ENCODE peak calls at places on chromosomes 7 and 10, in six cellular contexts. One of them, this sample, is unnamed. For H3K36me3, the result is how much of the 10 kb centered on the place peaks cover.

GRCh38 chr10:109941193-109941872 is 18.0 kb upstream of the XPNPEP1 start:
- DNase-seq in adipocyte: no peak
- DNase-seq in brain microvascular endothelial cell: no peak
- DNase-seq in GM23338: peak
- DNase-seq in fibroblast of lung: no peak
- DNase-seq in vagina: no peak
- DNase-seq in this sample: no peak

GRCh38 chr7:55367283-55367840 is 2.2 kb downstream of the LANCL2 start:
- DNase-seq in vagina: no peak
- DNase-seq in GM23338: no peak
- DNase-seq in fibroblast of lung: no peak
- DNase-seq in brain microvascular endothelial cell: no peak
- DNase-seq in adipocyte: no peak
- DNase-seq in this sample: no peak

GRCh38 chr10:48694371-48695030 is 9.8 kb downstream of the WDFY4 start:
- DNase-seq in GM23338: no peak
- DNase-seq in vagina: peak
- DNase-seq in adipocyte: no peak
- DNase-seq in fibroblast of lung: no peak
- DNase-seq in brain microvascular endothelial cell: no peak
- DNase-seq in this sample: no peak

GRCh38 chr7:11332186-11332864 is 358.7 kb downstream of the PHF14 start:
- DNase-seq in fibroblast of lung: no peak
- DNase-seq in vagina: no peak
- DNase-seq in brain microvascular endothelial cell: no peak
- DNase-seq in GM23338: no peak
- DNase-seq in adipocyte: no peak
- DNase-seq in this sample: no peak

GRCh38 chr7:149766215-149766614 is 7.2 kb downstream of the ZNF467 start:
- DNase-seq in fibroblast of lung: no peak
- DNase-seq in GM23338: peak
- DNase-seq in adipocyte: no peak
- DNase-seq in vagina: no peak
- DNase-seq in brain microvascular endothelial cell: no peak
- DNase-seq in this sample: no peak

GRCh38 chr10:102230264-102230860 is 4.3 kb downstream of the ELOVL3 start:
- DNase-seq in adipocyte: peak
- DNase-seq in vagina: no peak
- DNase-seq in fibroblast of lung: peak
- DNase-seq in brain microvascular endothelial cell: peak
- DNase-seq in GM23338: peak
- DNase-seq in this sample: peak

GRCh38 chr7:28070311-28071055 is 110.1 kb downstream of the JAZF1 start:
- DNase-seq in fibroblast of lung: no peak
- DNase-seq in vagina: no peak
- DNase-seq in adipocyte: peak
- DNase-seq in GM23338: no peak
- DNase-seq in brain microvascular endothelial cell: no peak
- DNase-seq in this sample: no peak

GRCh38 chr7:2272031-2272430 is 30.0 kb downstream of the NUDT1 start:
- DNase-seq in fibroblast of lung: no peak
- DNase-seq in adipocyte: no peak
- DNase-seq in vagina: no peak
- DNase-seq in brain microvascular endothelial cell: no peak
- DNase-seq in GM23338: no peak
- DNase-seq in this sample: no peak

GRCh38 chr7:112116894-112117293 is 89.3 kb downstream of the DOCK4 start:
- DNase-seq in brain microvascular endothelial cell: no peak
- DNase-seq in vagina: no peak
- DNase-seq in GM23338: no peak
- DNase-seq in fibroblast of lung: no peak
- DNase-seq in adipocyte: no peak
- DNase-seq in this sample: no peak

GRCh38 chr10:15279236-15279635 is 91.9 kb downstream of the FAM171A1 start:
- DNase-seq in adipocyte: no peak
- DNase-seq in vagina: no peak
- DNase-seq in brain microvascular endothelial cell: no peak
- DNase-seq in GM23338: no peak
- DNase-seq in fibroblast of lung: no peak
- DNase-seq in this sample: no peak

GRCh38 chr7:33979807-33980355 is 74.5 kb downstream of the BMPER start:
- DNase-seq in vagina: no peak
- DNase-seq in fibroblast of lung: peak
- DNase-seq in brain microvascular endothelial cell: peak
- DNase-seq in GM23338: no peak
- DNase-seq in adipocyte: peak
- DNase-seq in this sample: peak

GRCh38 chr10:69640196-69640980 is 10.3 kb downstream of the FAM241B start:
- DNase-seq in vagina: no peak
- DNase-seq in brain microvascular endothelial cell: no peak
- DNase-seq in fibroblast of lung: no peak
- DNase-seq in GM23338: no peak
- DNase-seq in adipocyte: peak
- DNase-seq in this sample: peak

GRCh38 chr10:29392376-29393021 is 103.6 kb downstream of the LYZL1 start:
- DNase-seq in adipocyte: peak
- DNase-seq in GM23338: peak
- DNase-seq in brain microvascular endothelial cell: peak
- DNase-seq in fibroblast of lung: peak
- DNase-seq in vagina: no peak
- DNase-seq in this sample: peak

GRCh38 chr10:14328881-14329280 is 1.8 kb downstream of the FRMD4A start:
- DNase-seq in brain microvascular endothelial cell: no peak
- DNase-seq in vagina: no peak
- DNase-seq in fibroblast of lung: no peak
- DNase-seq in GM23338: no peak
- DNase-seq in adipocyte: no peak
- DNase-seq in this sample: no peak

GRCh38 chr10:131089150-131089549 is 222.4 kb downstream of the TCERG1L start:
- DNase-seq in vagina: no peak
- DNase-seq in fibroblast of lung: no peak
- DNase-seq in adipocyte: no peak
- DNase-seq in brain microvascular endothelial cell: no peak
- DNase-seq in GM23338: no peak
- DNase-seq in this sample: no peak

GRCh38 chr7:107693396-107693795 is 32.8 kb downstream of the SLC26A4 start:
- DNase-seq in vagina: no peak
- DNase-seq in fibroblast of lung: no peak
- DNase-seq in brain microvascular endothelial cell: peak
- DNase-seq in GM23338: no peak
- DNase-seq in adipocyte: no peak
- DNase-seq in this sample: no peak

DNA sequence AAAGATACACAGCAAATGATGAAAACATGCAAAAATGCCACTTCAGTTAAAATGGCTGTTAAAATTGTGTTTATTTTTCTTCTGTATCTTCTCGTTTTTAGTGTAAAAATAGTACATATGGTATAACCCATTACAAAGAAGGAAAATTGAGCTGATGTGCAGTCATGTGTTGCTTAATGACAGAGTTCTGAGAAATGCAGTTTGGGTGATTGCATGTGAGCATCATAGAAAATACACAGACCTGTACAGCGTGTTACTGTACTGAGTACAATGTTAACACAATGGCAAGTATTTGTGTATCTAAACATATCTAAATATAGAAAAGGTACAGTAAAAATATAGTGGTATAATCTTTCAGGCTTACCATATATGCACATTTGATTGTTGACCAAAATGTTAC is 7.3 kb downstream of the DMTF1 start:
- DNase-seq in brain microvascular endothelial cell: no peak
- DNase-seq in fibroblast of lung: no peak
- DNase-seq in adipocyte: no peak
- DNase-seq in GM23338: no peak
- DNase-seq in vagina: no peak
- DNase-seq in this sample: no peak
- H3K36me3 ChIP-seq in brain microvascular endothelial cell: under half
- H3K36me3 ChIP-seq in fibroblast of lung: under half
- H3K36me3 ChIP-seq in adipocyte: under half
- H3K36me3 ChIP-seq in GM23338: under half
- H3K36me3 ChIP-seq in vagina: under half
- H3K36me3 ChIP-seq in this sample: under half

DNA sequence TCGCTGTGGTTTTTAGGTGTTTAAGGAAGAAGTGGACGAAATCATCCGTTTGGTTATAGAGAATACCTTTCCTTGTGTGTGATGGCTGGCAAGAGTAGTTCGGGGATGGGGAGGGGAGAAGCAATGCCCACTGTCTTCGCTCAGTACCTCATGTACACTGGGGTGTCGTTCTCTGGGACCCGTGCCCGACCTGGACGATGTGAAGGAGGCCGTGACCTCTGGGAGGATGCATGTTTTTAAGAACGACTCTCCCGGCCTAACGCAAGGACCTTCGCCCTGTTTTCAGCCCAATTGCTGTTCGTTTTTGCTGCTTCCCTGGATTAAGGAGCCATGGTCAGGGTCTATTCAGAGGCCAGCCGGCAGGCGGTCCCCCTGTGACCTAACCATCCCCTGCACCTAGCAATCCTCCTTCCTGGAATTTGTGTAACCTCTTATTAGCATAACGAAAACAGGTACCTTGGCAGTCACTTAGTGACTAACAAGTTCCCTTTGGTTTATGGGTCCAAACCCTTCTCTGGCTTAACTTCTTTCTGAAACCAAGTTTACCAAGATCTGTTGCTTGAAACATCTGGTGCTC is 1.3 kb downstream of the NFE2L3 start:
- DNase-seq in vagina: no peak
- DNase-seq in GM23338: peak
- DNase-seq in adipocyte: no peak
- DNase-seq in brain microvascular endothelial cell: no peak
- DNase-seq in fibroblast of lung: no peak
- DNase-seq in this sample: no peak
- H3K4me3 ChIP-seq in vagina: peak
- H3K4me3 ChIP-seq in GM23338: peak
- H3K4me3 ChIP-seq in adipocyte: no peak
- H3K4me3 ChIP-seq in brain microvascular endothelial cell: peak
- H3K4me3 ChIP-seq in fibroblast of lung: peak
- H3K4me3 ChIP-seq in this sample: peak

GRCh38 chr7:43884617-43885016 is 15.3 kb upstream of the MRPS24 start:
- DNase-seq in vagina: no peak
- DNase-seq in brain microvascular endothelial cell: no peak
- DNase-seq in fibroblast of lung: no peak
- DNase-seq in adipocyte: no peak
- DNase-seq in GM23338: no peak
- DNase-seq in this sample: no peak
- H3K36me3 ChIP-seq in vagina: under half
- H3K36me3 ChIP-seq in brain microvascular endothelial cell: under half
- H3K36me3 ChIP-seq in fibroblast of lung: under half
- H3K36me3 ChIP-seq in adipocyte: half or more
- H3K36me3 ChIP-seq in GM23338: under half
- H3K36me3 ChIP-seq in this sample: under half

GRCh38 chr7:94656925-94657731 is 1.2 kb upstream of the SGCE start:
- DNase-seq in adipocyte: peak
- DNase-seq in GM23338: peak
- DNase-seq in brain microvascular endothelial cell: peak
- DNase-seq in fibroblast of lung: peak
- DNase-seq in vagina: no peak
- DNase-seq in this sample: peak

GRCh38 chr7:94656658-94656924 is 658 bp upstream of the SGCE start:
- DNase-seq in GM23338: no peak
- DNase-seq in fibroblast of lung: no peak
- DNase-seq in adipocyte: no peak
- DNase-seq in brain microvascular endothelial cell: no peak
- DNase-seq in vagina: no peak
- DNase-seq in this sample: no peak

GRCh38 chr7:94655884-94656657 is at the start of gene SGCE:
- DNase-seq in fibroblast of lung: peak
- DNase-seq in GM23338: peak
- DNase-seq in brain microvascular endothelial cell: peak
- DNase-seq in vagina: no peak
- DNase-seq in adipocyte: peak
- DNase-seq in this sample: peak

GRCh38 chr7:94660006-94660405 is 4.1 kb upstream of the SGCE start:
- DNase-seq in brain microvascular endothelial cell: no peak
- DNase-seq in vagina: no peak
- DNase-seq in adipocyte: no peak
- DNase-seq in fibroblast of lung: no peak
- DNase-seq in GM23338: no peak
- DNase-seq in this sample: no peak

DNA sequence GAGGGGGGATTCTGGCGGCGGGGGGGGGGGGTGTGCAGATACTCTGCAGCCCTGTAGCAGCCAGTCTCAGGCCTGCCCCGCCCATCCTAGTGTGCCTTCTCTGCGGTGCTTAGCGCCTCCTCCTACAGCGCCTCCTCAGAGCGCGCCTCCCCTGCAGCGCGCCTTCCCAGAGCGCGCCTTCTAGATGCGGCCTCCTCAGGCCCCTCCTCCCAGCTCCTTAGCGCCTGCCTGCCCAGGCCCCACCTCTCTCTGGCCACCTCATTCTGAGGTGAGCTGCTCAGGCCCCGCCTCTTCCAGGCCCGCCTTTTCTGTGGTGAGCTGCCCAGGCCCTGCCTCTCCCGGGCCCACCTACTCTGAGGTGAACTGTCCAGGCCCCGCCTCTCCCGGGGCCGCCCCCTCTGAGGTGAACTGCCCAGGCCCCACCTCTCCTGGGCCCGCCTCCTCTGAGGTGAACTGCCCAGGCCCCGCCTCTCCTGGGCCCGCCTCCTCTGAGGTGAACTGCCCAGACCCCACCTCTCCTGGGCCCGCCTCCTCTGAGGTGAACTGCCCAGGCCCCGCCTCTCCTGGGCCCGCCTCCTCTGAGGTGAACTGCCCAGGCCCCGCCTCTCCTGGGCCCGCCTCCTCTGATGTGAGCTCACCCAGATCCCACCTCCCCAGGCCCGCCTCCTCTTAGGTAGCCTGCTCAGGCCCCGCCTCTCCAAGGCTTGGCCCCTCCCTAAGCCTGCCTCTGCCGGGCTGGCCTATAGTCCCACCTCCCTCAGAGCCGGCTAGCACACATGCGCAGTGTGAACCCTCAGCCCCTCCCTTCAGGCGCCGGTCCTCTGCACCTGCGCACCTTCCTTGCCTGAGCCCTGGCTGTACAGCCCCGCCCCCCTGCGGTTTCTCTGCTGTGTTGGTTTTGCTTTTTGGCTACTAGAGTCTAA is 2.1 kb upstream of the SGCE start:
- DNase-seq in vagina: no peak
- DNase-seq in brain microvascular endothelial cell: peak
- DNase-seq in fibroblast of lung: peak
- DNase-seq in GM23338: peak
- DNase-seq in adipocyte: peak
- DNase-seq in this sample: peak
- H3K4me3 ChIP-seq in vagina: peak
- H3K4me3 ChIP-seq in brain microvascular endothelial cell: peak
- H3K4me3 ChIP-seq in fibroblast of lung: peak
- H3K4me3 ChIP-seq in GM23338: peak
- H3K4me3 ChIP-seq in adipocyte: peak
- H3K4me3 ChIP-seq in this sample: peak

GRCh38 chr10:34001087-34001580 is 666.7 kb upstream of the NRP1 start:
- DNase-seq in vagina: no peak
- DNase-seq in fibroblast of lung: peak
- DNase-seq in brain microvascular endothelial cell: peak
- DNase-seq in GM23338: no peak
- DNase-seq in adipocyte: no peak
- DNase-seq in this sample: peak
- H3K36me3 ChIP-seq in vagina: under half
- H3K36me3 ChIP-seq in fibroblast of lung: under half
- H3K36me3 ChIP-seq in brain microvascular endothelial cell: under half
- H3K36me3 ChIP-seq in GM23338: under half
- H3K36me3 ChIP-seq in adipocyte: under half
- H3K36me3 ChIP-seq in this sample: under half

This sample was measured in bronchial epithelial cell.